ENCODE peak calls at places on chromosomes 11 and 22, in five cellular contexts. I, F, E, C and G are unnamed samples.
A peak's percentile ranks its signal among the peaks of the same experiment; 100 is the strongest.

GRCh38 chr22:32695451-32695891 is 106.0 kb upstream of the TIMP3 start:
- DNase-seq in I (no peak), F (no peak), E (no peak), C (peak; percentile 62), G (peak; percentile 92)

GRCh38 chr11:69066122-69067112 is 17.7 kb downstream of the TPCN2 start:
- DNase-seq in I (no peak), F (no peak), E (no peak), C (no peak), G (no peak)

GRCh38 chr11:36793542-36793926 is 195.5 kb upstream of the RAG2 start:
- DNase-seq in I (no peak), F (no peak), E (no peak), C (no peak), G (no peak)

GRCh38 chr11:86999859-87000753 is 37.6 kb upstream of the TMEM135 start:
- DNase-seq in I (no peak), F (no peak), E (no peak), C (no peak), G (no peak)

GRCh38 chr22:17303441-17303839 is 65.8 kb upstream of the CECR2 start:
- DNase-seq in I (no peak), F (no peak), E (no peak), C (no peak), G (no peak)

GRCh38 chr11:20197881-20198280 is 37.6 kb upstream of the DBX1 start:
- DNase-seq in I (no peak), F (no peak), E (no peak), C (no peak), G (no peak)

GRCh38 chr11:15716550-15716949 is 601.8 kb downstream of the INSC start:
- DNase-seq in I (no peak), F (no peak), E (no peak), C (no peak), G (no peak)

GRCh38 chr22:46023558-46023981 is 46.6 kb upstream of the WNT7B start:
- DNase-seq in I (no peak), F (no peak), E (no peak), C (no peak), G (no peak)

GRCh38 chr22:21916309-21916918 is 36.2 kb downstream of the PPM1F start:
- DNase-seq in I (no peak), F (no peak), E (no peak), C (no peak), G (no peak)

GRCh38 chr22:37498289-37498909 is 12.2 kb upstream of the MFNG start:
- DNase-seq in I (no peak), F (peak; percentile 85), E (no peak), C (no peak), G (no peak)

GRCh38 chr11:77506857-77507256 is 33.0 kb upstream of the PAK1 start:
- DNase-seq in I (no peak), F (no peak), E (no peak), C (no peak), G (no peak)

GRCh38 chr11:65719887-65720236 is 736 bp downstream of the RNASEH2C start:
- DNase-seq in I (no peak), F (peak; percentile 64), E (no peak), C (no peak), G (no peak)

GRCh38 chr22:30314918-30315317 is 11.8 kb downstream of the TBC1D10A start:
- DNase-seq in I (no peak), F (peak; percentile 67), E (no peak), C (no peak), G (no peak)

GRCh38 chr11:76380161-76380976 is 563 bp downstream of the THAP12 start:
- DNase-seq in I (peak; percentile 70), F (peak; percentile 78), E (peak; percentile 11), C (no peak), G (no peak)

GRCh38 chr22:38335077-38335476 is 17.8 kb upstream of the CSNK1E start:
- DNase-seq in I (no peak), F (no peak), E (no peak), C (no peak), G (no peak)

GRCh38 chr11:96215094-96215782 is 127.8 kb downstream of the MAML2 start:
- DNase-seq in I (peak; percentile 21), F (peak; percentile 54), E (no peak), C (no peak), G (no peak)

GRCh38 chr11:111417011-111417765 is 38.1 kb upstream of the POU2AF1 start:
- DNase-seq in I (no peak), F (peak; percentile 48), E (no peak), C (no peak), G (no peak)

GRCh38 chr11:75311858-75312288 is 39.6 kb downstream of the ARRB1 start:
- DNase-seq in I (peak; percentile 44), F (no peak), E (no peak), C (peak; percentile 44), G (no peak)

GRCh38 chr11:65121447-65121864 is 478 bp downstream of the FAU start:
- DNase-seq in I (peak; percentile 41), F (peak; percentile 55), E (no peak), C (no peak), G (no peak)

GRCh38 chr11:2355000-2355644 is 22.0 kb upstream of the CD81 start:
- DNase-seq in I (no peak), F (no peak), E (no peak), C (no peak), G (no peak)

GRCh38 chr11:118820412-118821357 is 29.7 kb upstream of the DDX6 start:
- DNase-seq in I (peak; percentile 53), F (peak; percentile 26), E (no peak), C (no peak), G (no peak)

GRCh38 chr11:6566704-6567370 is 36.6 kb downstream of the RRP8 start:
- DNase-seq in I (no peak), F (no peak), E (no peak), C (no peak), G (no peak)